ENCODE peak calls at places on chromosomes 1 and 21, in six cellular contexts. Y is left lung, A is PC-3, G is AG04450, U is IMR-90, J is gastrocnemius medialis. E is an unnamed sample. For H3K27me3, the result is how much of the 10 kb centered on the place peaks cover.

GRCh38 chr1:113652773-113653172 is 106.5 kb downstream of the PHTF1 start:
- DNase-seq in A (peak), Y (no peak), G (no peak), U (peak), J (no peak), E (no peak)

GRCh38 chr1:212070720-212071302 is 35.3 kb downstream of the DTL start:
- DNase-seq in U (peak), J (no peak), Y (no peak), A (peak), G (peak), E (no peak)

GRCh38 chr1:47374501-47374900 is 40.9 kb downstream of the CMPK1 start:
- DNase-seq in J (no peak), G (no peak), U (peak), A (no peak), Y (no peak), E (no peak)

GRCh38 chr1:116418091-116418830 is 45.2 kb downstream of the ATP1A1 start:
- DNase-seq in J (peak), G (peak), Y (peak), A (peak), U (peak), E (peak)

GRCh38 chr1:76465030-76465429 is 390.5 kb downstream of the ST6GALNAC3 start:
- DNase-seq in Y (no peak), J (no peak), A (no peak), G (no peak), U (peak), E (no peak)

GRCh38 chr21:45511661-45512431 is 30.4 kb downstream of the SLC19A1 start:
- DNase-seq in U (no peak), G (no peak), A (no peak), Y (peak), J (no peak), E (peak)

GRCh38 chr1:171081220-171081993 is 9.3 kb upstream of the FMO3 start:
- DNase-seq in Y (no peak), U (peak), G (peak), A (peak), J (no peak), E (no peak)

GRCh38 chr1:187001198-187001904 is 172.6 kb downstream of the PLA2G4A start:
- DNase-seq in A (peak), U (peak), Y (no peak), J (no peak), G (peak), E (no peak)

GRCh38 chr1:12088607-12089006 is 25.5 kb downstream of the TNFRSF8 start:
- DNase-seq in U (no peak), J (no peak), G (no peak), Y (no peak), A (no peak), E (no peak)

GRCh38 chr1:37850352-37850955 is 8.9 kb downstream of the MTF1 start:
- DNase-seq in A (peak), G (no peak), Y (no peak), J (no peak), U (peak), E (no peak)

GRCh38 chr1:113255038-113255727 is 135.1 kb upstream of the MAGI3 start:
- DNase-seq in A (peak), U (no peak), G (no peak), Y (no peak), J (no peak), E (no peak)

GRCh38 chr21:44052071-44052829 is 40.1 kb downstream of the TRAPPC10 start:
- DNase-seq in U (peak), J (no peak), G (no peak), Y (no peak), A (no peak), E (no peak)

GRCh38 chr1:39563669-39564068 is 12.9 kb downstream of the PABPC4 start:
- DNase-seq in J (no peak), U (no peak), A (no peak), G (no peak), Y (no peak), E (no peak)

GRCh38 chr1:22880174-22880601 is 92.5 kb downstream of the LACTBL1 start:
- DNase-seq in G (no peak), A (peak), J (no peak), U (peak), Y (no peak), E (no peak)

GRCh38 chr1:183783896-183784637 is 20.9 kb upstream of the RGL1 start:
- DNase-seq in J (peak), G (peak), Y (peak), U (peak), A (peak), E (peak)

GRCh38 chr1:193069748-193070394 is 10.5 kb downstream of the RO60 start:
- DNase-seq in U (no peak), A (peak), Y (no peak), G (no peak), J (no peak), E (peak)

GRCh38 chr1:116881879-116882520 is 27.7 kb upstream of the PTGFRN start:
- DNase-seq in Y (no peak), U (peak), G (peak), A (peak), J (peak), E (peak)

GRCh38 chr1:109298666-109299086 is 8.1 kb downstream of the MYBPHL start:
- DNase-seq in G (no peak), J (no peak), Y (no peak), U (peak), A (peak), E (peak)

GRCh38 chr1:105632342-105633196 is 1423.9 kb upstream of the PRMT6 start:
- DNase-seq in U (no peak), Y (no peak), G (no peak), J (no peak), A (no peak), E (peak)

GRCh38 chr1:63916485-63917360 is 142.9 kb downstream of the ROR1 start:
- DNase-seq in Y (no peak), U (no peak), G (no peak), J (no peak), A (no peak), E (no peak)

GRCh38 chr1:169105434-169106094 is 926 bp upstream of the ATP1B1 start:
- DNase-seq in J (peak), Y (peak), U (no peak), G (no peak), A (peak), E (peak)

GRCh38 chr1:44807364-44808062 is 362 bp upstream of the DYNLT4 start:
- DNase-seq in A (peak), J (peak), G (peak), Y (peak), U (peak), E (peak)

GRCh38 chr1:44250113-44250781 is 37.0 kb downstream of the DMAP1 start:
- DNase-seq in Y (no peak), J (no peak), A (no peak), U (no peak), G (no peak), E (peak)

GRCh38 chr1:226779536-226779935 is 40.5 kb upstream of the ITPKB start:
- DNase-seq in A (peak), U (no peak), J (no peak), Y (no peak), G (no peak), E (no peak)

GRCh38 chr1:238568707-238569106 is 678.0 kb upstream of the ZP4 start:
- DNase-seq in G (no peak), J (no peak), A (no peak), Y (no peak), U (no peak), E (no peak)

GRCh38 chr1:59947047-59947938 is 20.7 kb upstream of the CYP2J2 start:
- DNase-seq in A (peak), U (peak), G (peak), J (peak), Y (no peak), E (peak)

GRCh38 chr1:31258581-31258980 is 18.9 kb upstream of the NKAIN1 start:
- DNase-seq in Y (no peak), G (no peak), J (no peak), U (no peak), A (no peak), E (no peak)

GRCh38 chr1:15749399-15750291 is 7.3 kb downstream of the TMEM82 start:
- DNase-seq in G (no peak), Y (no peak), A (peak), J (no peak), U (no peak), E (no peak)

GRCh38 chr1:44368471-44369151 is 13.6 kb upstream of the ERI3 start:
- DNase-seq in Y (no peak), J (no peak), U (no peak), A (no peak), G (no peak), E (no peak)

GRCh38 chr21:38631171-38631570 is 132.9 kb upstream of the ERG start:
- DNase-seq in A (no peak), Y (no peak), U (no peak), G (no peak), J (no peak), E (no peak)

GRCh38 chr1:230381049-230381467 is 45.1 kb downstream of the PGBD5 start:
- DNase-seq in A (no peak), G (no peak), Y (no peak), J (no peak), U (no peak), E (peak)

GRCh38 chr1:171213559-171214454 is 28.7 kb downstream of the FMO2 start:
- DNase-seq in U (no peak), J (no peak), G (no peak), Y (no peak), A (peak), E (no peak)

DNA sequence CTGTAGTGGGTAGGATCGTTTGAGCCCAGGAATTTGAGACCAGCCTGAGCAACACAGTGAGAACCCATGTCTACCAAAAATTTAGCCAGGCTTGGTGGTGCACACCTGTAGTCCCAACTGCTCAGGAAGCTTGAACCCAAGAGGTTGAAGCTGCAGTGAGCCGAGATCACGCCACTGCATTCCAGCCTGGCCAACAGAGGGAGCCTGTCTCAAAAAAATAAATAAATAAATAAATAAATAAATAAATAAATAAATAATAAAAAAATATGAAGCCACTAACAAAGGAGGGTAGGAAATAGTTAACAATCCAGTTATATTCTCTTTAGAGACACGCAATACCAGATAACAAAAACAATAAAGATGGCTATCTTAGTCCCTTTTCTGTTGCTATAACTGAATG is 11.9 kb upstream of the CBR3 start:
- DNase-seq in Y (no peak), U (no peak), A (no peak), J (no peak), G (no peak), E (no peak)
- TF ChIP-seq CTCF in Y (peak), U (no peak), A (peak), J (no peak), G (peak), E (peak)

DNA sequence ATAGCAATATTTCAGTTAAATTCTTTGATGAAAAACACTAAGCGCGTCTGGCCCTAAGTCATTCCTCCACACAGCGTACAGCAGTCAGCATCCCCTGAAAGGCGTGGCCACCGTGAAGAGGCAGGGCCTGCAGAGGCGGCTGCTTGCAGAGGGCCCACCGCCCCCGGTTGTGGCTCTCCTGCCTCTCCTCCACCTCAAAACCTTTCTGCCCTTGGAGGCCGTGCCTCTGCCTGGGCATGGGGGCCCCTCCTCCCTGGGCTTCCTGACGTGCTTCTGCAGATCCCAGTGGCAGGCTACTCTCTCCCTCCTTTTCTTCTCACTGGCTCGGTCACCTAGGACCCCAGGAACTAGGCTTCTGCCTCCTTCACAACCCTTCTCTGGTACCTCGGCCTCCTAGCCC is 16.2 kb downstream of the CLSTN1 start:
- DNase-seq in A (no peak), Y (no peak), U (no peak), J (no peak), G (no peak), E (no peak)
- H3K4me3 ChIP-seq in A (no peak), Y (no peak), U (no peak), J (no peak), G (no peak), E (no peak)

GRCh38 chr1:110494522-110495406 is 24.2 kb downstream of the KCNA10 start:
- DNase-seq in U (peak), G (no peak), Y (no peak), J (no peak), A (no peak), E (no peak)

GRCh38 chr1:110501725-110502124 is 17.2 kb downstream of the KCNA10 start:
- DNase-seq in U (no peak), J (no peak), A (no peak), G (no peak), Y (no peak), E (no peak)

GRCh38 chr1:110495926-110496600 is 22.9 kb downstream of the KCNA10 start:
- DNase-seq in Y (no peak), J (peak), U (peak), G (peak), A (peak), E (peak)

GRCh38 chr1:110502402-110502801 is 16.6 kb downstream of the KCNA10 start:
- DNase-seq in J (no peak), Y (no peak), U (no peak), G (no peak), A (no peak), E (no peak)

DNA sequence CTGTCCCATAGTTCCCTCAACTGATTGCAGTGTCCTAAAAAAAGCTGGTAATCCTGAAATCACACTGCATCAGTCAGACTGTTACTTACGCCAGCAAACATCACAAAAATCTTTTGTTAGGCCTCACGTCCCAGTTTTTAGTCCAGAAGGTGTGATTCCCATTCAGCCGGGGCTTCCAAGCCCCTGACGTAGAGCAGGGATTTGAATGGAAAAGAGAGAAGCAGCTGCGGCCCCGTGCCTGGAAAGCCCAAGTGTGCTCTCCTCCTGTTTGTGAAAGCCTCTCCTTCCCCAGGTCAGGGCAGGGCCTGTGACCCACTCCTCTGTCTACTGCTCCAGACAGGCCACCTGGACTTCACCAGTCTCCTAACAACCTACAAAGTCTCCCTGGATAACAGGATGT is 20.7 kb downstream of the KCNA10 start:
- DNase-seq in Y (no peak), A (no peak), U (no peak), J (no peak), G (no peak), E (no peak)
- H3K27me3 ChIP-seq in Y (under half), A (under half), U (under half), J (under half), G (under half), E (under half)

GRCh38 chr1:53321776-53322602 is 5.9 kb downstream of the LRP8 start:
- DNase-seq in G (no peak), U (no peak), Y (peak), A (no peak), J (no peak), E (no peak)
- TF ChIP-seq CTCF in G (no peak), U (no peak), Y (no peak), A (no peak), J (no peak), E (no peak)

DNA sequence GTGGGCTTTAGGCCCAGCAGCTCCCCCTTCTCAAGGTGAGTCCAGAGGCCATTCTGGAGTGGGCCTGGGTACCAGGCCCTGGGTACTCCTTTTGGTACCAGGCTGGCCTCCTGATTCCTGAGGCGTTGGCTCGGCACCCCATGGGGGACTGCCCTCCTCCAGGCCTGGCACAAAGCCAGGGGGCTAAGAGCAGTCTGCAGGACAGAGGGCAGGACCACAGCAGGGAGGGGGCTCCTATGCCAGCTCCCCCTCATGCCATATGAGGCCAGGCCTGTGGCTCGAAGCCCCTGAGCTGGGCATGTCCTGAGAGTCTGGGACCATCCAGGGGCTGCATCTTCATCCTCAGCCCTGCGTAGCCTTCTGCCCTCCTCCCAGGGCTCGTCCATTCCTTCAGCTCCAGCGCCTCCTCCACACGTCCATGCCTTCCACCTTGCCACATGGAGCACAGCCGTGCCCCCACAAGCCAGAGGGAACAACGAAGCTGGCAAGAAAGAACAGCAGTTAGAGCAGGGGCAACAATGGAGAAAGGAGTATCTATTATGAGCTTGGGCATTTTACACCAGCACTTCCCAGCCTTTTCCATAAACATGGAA is 3.2 kb downstream of the PHLDA3 start:
- DNase-seq in U (no peak), J (no peak), Y (no peak), G (no peak), A (peak), E (no peak)
- H3K4me3 ChIP-seq in U (peak), J (peak), Y (peak), G (peak), A (peak), E (no peak)

E was measured in BE2C.